ENCODE peak calls at places on chromosomes 5 and 9, in six cellular contexts. Y, F, P, O, J and S are unnamed samples.

GRCh38 chr9:76738402-76738801 is 25.8 kb upstream of the PCA3 start:
- DNase-seq in Y (no peak), F (no peak), P (no peak), O (no peak), J (no peak), S (no peak)

GRCh38 chr5:149094996-149095395 is 32.1 kb upstream of the SH3TC2 start:
- DNase-seq in Y (no peak), F (no peak), P (no peak), O (no peak), J (no peak), S (no peak)

GRCh38 chr9:134043531-134043988 is 18.3 kb downstream of the BRD3OS start:
- DNase-seq in Y (no peak), F (no peak), P (no peak), O (no peak), J (no peak), S (no peak)

GRCh38 chr9:125240649-125240999 is 519 bp downstream of the HSPA5 start:
- DNase-seq in Y (no peak), F (no peak), P (no peak), O (peak; percentile 46), J (no peak), S (no peak)

GRCh38 chr9:31188496-31188895 is 1195.9 kb upstream of the ACO1 start:
- DNase-seq in Y (no peak), F (no peak), P (no peak), O (peak; percentile 24), J (no peak), S (no peak)

GRCh38 chr9:19404278-19405075 is 4.3 kb upstream of the ACER2 start:
- DNase-seq in Y (no peak), F (no peak), P (no peak), O (no peak), J (no peak), S (no peak)

GRCh38 chr9:27528886-27529315 is 713 bp downstream of the MOB3B start:
- DNase-seq in Y (no peak), F (peak; percentile 74), P (peak; percentile 33), O (peak; percentile 11), J (peak; percentile 26), S (peak; percentile 5)

GRCh38 chr9:131095666-131096489 is 453 bp upstream of the AIF1L start:
- DNase-seq in Y (no peak), F (no peak), P (no peak), O (no peak), J (no peak), S (no peak)

GRCh38 chr9:111853450-111853827 is 43.2 kb upstream of the UGCG start:
- DNase-seq in Y (no peak), F (no peak), P (no peak), O (no peak), J (no peak), S (no peak)